ENCODE peak calls at places on chromosome 9, in eight cellular contexts. P is kidney tubule cell, Y is HuH-7.5, I is tibial nerve, W is glomerular endothelial cell, L is heart left ventricle, Q is NCI-H524, D is H4. A is an unnamed sample.

GRCh38 chr9:116687762-116688160 is 656 bp downstream of the TRIM32 start:
- DNase-seq in L (no peak), W (no peak), Q (no peak), Y (no peak), D (no peak), I (no peak), P (peak; percentile 13), A (peak; percentile 10)

GRCh38 chr9:70004310-70004709 is 39.3 kb upstream of the MAMDC2 start:
- DNase-seq in I (no peak), P (no peak), L (no peak), W (no peak), Y (no peak), Q (no peak), D (no peak), A (no peak)

GRCh38 chr9:106916491-106917235 is 53.7 kb downstream of the ZNF462 start:
- DNase-seq in D (peak; percentile 59), L (peak; percentile 52), P (peak; percentile 98), Y (no peak), Q (no peak), I (peak; percentile 20), W (peak; percentile 34), A (peak; percentile 21)

GRCh38 chr9:109887079-109887478 is 107.1 kb downstream of the PALM2AKAP2 start:
- DNase-seq in W (no peak), I (no peak), Q (no peak), D (no peak), Y (no peak), P (peak; percentile 34), L (peak; percentile 36), A (no peak)

GRCh38 chr9:76756273-76756650 is 8.0 kb upstream of the PCA3 start:
- DNase-seq in P (peak; percentile 44), Y (peak; percentile 22), D (peak; percentile 34), Q (no peak), I (peak; percentile 12), W (no peak), L (no peak), A (peak; percentile 32)

GRCh38 chr9:136882109-136882946 is 4.0 kb upstream of the TRAF2 start:
- DNase-seq in D (peak; percentile 86), P (peak; percentile 95), Q (no peak), W (no peak), L (peak; percentile 66), Y (peak; percentile 72), I (no peak), A (no peak)

GRCh38 chr9:101528015-101528414 is 5.6 kb upstream of the RNF20 start:
- DNase-seq in Y (no peak), D (no peak), P (no peak), Q (no peak), L (no peak), W (no peak), I (no peak), A (no peak)

GRCh38 chr9:14198544-14199510 is 115.1 kb downstream of the NFIB start:
- DNase-seq in L (peak; percentile 78), Y (no peak), I (peak; percentile 51), D (peak; percentile 46), Q (no peak), W (no peak), P (peak; percentile 59), A (no peak)

GRCh38 chr9:136333486-136333885 is 6.1 kb downstream of the GPSM1 start:
- DNase-seq in W (no peak), L (no peak), Q (no peak), Y (no peak), P (no peak), D (no peak), I (no peak), A (no peak)

GRCh38 chr9:114452219-114453169 is 52.8 kb downstream of the WHRN start:
- DNase-seq in P (no peak), Q (no peak), L (no peak), D (no peak), I (no peak), Y (no peak), W (no peak), A (no peak)

GRCh38 chr9:121222524-121223171 is 21.0 kb upstream of the RAB14 start:
- DNase-seq in Q (peak; percentile 35), D (peak; percentile 53), I (no peak), W (peak; percentile 23), Y (peak; percentile 31), P (peak; percentile 40), L (no peak), A (peak; percentile 81)

GRCh38 chr9:108889649-108890067 is 27.6 kb downstream of the ACTL7A start:
- DNase-seq in L (no peak), Y (no peak), Q (no peak), P (peak; percentile 28), D (peak; percentile 11), W (no peak), I (no peak), A (no peak)

GRCh38 chr9:134533850-134534585 is 107.6 kb upstream of the COL5A1 start:
- DNase-seq in L (no peak), P (no peak), I (no peak), D (peak; percentile 59), Q (no peak), Y (no peak), W (no peak), A (no peak)

GRCh38 chr9:131693163-131693562 is 46.7 kb downstream of the RAPGEF1 start:
- DNase-seq in D (no peak), Y (no peak), Q (no peak), L (no peak), W (no peak), P (no peak), I (no peak), A (no peak)

GRCh38 chr9:71036501-71036900 is 84.9 kb downstream of the TRPM3 start:
- DNase-seq in Y (no peak), I (no peak), P (no peak), L (no peak), Q (peak; percentile 5), D (peak; percentile 8), W (peak; percentile 51), A (peak; percentile 53)

GRCh38 chr9:83299556-83299955 is 236.6 kb upstream of the RASEF start:
- DNase-seq in L (no peak), W (no peak), P (peak; percentile 98), D (peak; percentile 36), Q (no peak), I (no peak), Y (no peak), A (no peak)

GRCh38 chr9:31355965-31356364 is 1028.5 kb upstream of the ACO1 start:
- DNase-seq in I (no peak), D (no peak), P (no peak), L (no peak), W (no peak), Q (no peak), Y (no peak), A (no peak)

GRCh38 chr9:4344946-4345345 is 45.1 kb upstream of the GLIS3 start:
- DNase-seq in I (no peak), Y (no peak), D (no peak), P (peak; percentile 20), L (no peak), W (no peak), Q (no peak), A (no peak)

GRCh38 chr9:20066120-20066519 is 277.3 kb upstream of the SLC24A2 start:
- DNase-seq in D (no peak), Q (peak; percentile 41), Y (no peak), W (no peak), L (no peak), P (no peak), I (no peak), A (peak; percentile 89)

GRCh38 chr9:70117835-70118319 is 74.2 kb downstream of the MAMDC2 start:
- DNase-seq in I (no peak), Q (no peak), L (no peak), W (no peak), P (peak; percentile 80), D (no peak), Y (peak; percentile 15), A (no peak)